ENCODE peak calls at places on chromosomes 4 and X, in four cellular contexts. Z, N, D and K are unnamed samples.

GRCh38 chr4:84336964-84337705 is 162.0 kb downstream of the NKX6-1 start:
- DNase-seq in Z (no peak), N (peak; percentile 17), D (no peak), K (no peak)

GRCh38 chr4:14177987-14178386 is 550.5 kb upstream of the BOD1L1 start:
- DNase-seq in Z (no peak), N (no peak), D (no peak), K (peak; percentile 17)

GRCh38 chrX:67543818-67544217 is at the start of gene AR:
- DNase-seq in Z (peak; percentile 15), N (peak; percentile 43), D (no peak), K (peak; percentile 72)

GRCh38 chrX:21745756-21746155 is 12.2 kb downstream of the SMPX start:
- DNase-seq in Z (peak; percentile 8), N (no peak), D (peak; percentile 26), K (peak; percentile 24)

GRCh38 chr4:54152846-54153600 is 53.1 kb downstream of the GSX2 start:
- DNase-seq in Z (no peak), N (no peak), D (no peak), K (no peak)

GRCh38 chrX:69032601-69033000 is 132.7 kb downstream of the PJA1 start:
- DNase-seq in Z (no peak), N (no peak), D (no peak), K (no peak)

GRCh38 chr4:10121568-10122097 is 5.0 kb upstream of the WDR1 start:
- DNase-seq in Z (no peak), N (no peak), D (no peak), K (no peak)

GRCh38 chr4:55768291-55768690 is 51.3 kb upstream of the EXOC1L start:
- DNase-seq in Z (no peak), N (peak; percentile 15), D (peak; percentile 23), K (peak; percentile 57)

GRCh38 chr4:2793578-2793919 is 664 bp downstream of the SH3BP2 start:
- DNase-seq in Z (no peak), N (no peak), D (peak; percentile 65), K (peak; percentile 37)

GRCh38 chr4:55356991-55357461 is 11.0 kb downstream of the SRD5A3 start:
- DNase-seq in Z (no peak), N (no peak), D (no peak), K (no peak)

GRCh38 chr4:118936406-118936805 is 47.8 kb downstream of the SYNPO2 start:
- DNase-seq in Z (no peak), N (no peak), D (no peak), K (no peak)

GRCh38 chr4:174714393-174715211 is 114.4 kb downstream of the GLRA3 start:
- DNase-seq in Z (peak; percentile 36), N (peak; percentile 10), D (peak; percentile 84), K (peak; percentile 10)

GRCh38 chr4:95556460-95556859 is 7.7 kb upstream of the UNC5C start:
- DNase-seq in Z (no peak), N (no peak), D (no peak), K (no peak)

GRCh38 chr4:165799384-165799815 is 73.6 kb upstream of the TLL1 start:
- DNase-seq in Z (no peak), N (no peak), D (no peak), K (no peak)

GRCh38 chr4:7341486-7342222 is 93.1 kb downstream of the PSAPL1 start:
- DNase-seq in Z (no peak), N (no peak), D (no peak), K (no peak)

GRCh38 chr4:2436301-2436700 is 17.5 kb downstream of the CFAP99 start:
- DNase-seq in Z (no peak), N (no peak), D (peak; percentile 15), K (no peak)

GRCh38 chr4:22991576-22991975 is 298.8 kb downstream of the GBA3 start:
- DNase-seq in Z (no peak), N (no peak), D (no peak), K (no peak)

GRCh38 chrX:76428243-76429130 is 977 bp downstream of the MAGEE1 start:
- DNase-seq in Z (no peak), N (no peak), D (no peak), K (no peak)

DNA sequence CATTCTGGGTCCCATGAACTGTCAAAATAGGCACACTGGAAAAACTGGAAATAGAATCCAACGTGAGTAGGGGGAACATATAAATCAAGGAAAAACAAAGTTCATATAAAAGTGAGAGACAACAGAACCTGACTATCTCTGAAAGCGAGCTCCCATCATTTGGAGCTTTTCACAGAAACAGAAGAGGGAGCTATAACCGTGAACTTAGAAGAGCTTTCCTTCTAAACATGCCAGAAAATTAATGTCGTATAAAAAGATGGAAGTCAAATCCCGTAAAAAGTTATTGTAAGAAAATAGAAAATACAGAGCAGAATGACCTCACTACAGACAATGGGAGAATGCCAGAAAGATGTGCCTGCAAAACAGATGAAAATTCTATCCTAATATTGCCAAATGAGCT is 23.9 kb upstream of the HSD17B10 start:
- DNase-seq in Z (no peak), N (no peak), D (no peak), K (no peak)
- TF ChIP-seq CTCF in Z (peak; percentile 43), N (no peak), D (no peak), K (no peak)

GRCh38 chr4:131367441-131367840 is 1781.7 kb upstream of the PCDH10 start:
- DNase-seq in Z (no peak), N (no peak), D (no peak), K (no peak)

GRCh38 chr4:131370846-131371245 is 1778.2 kb upstream of the PCDH10 start:
- DNase-seq in Z (no peak), N (no peak), D (no peak), K (no peak)

GRCh38 chr4:131366724-131367123 is 1782.4 kb upstream of the PCDH10 start:
- DNase-seq in Z (no peak), N (no peak), D (no peak), K (no peak)
- TF ChIP-seq JUN in Z (no peak), N (no peak), D (no peak), K (no peak)

DNA sequence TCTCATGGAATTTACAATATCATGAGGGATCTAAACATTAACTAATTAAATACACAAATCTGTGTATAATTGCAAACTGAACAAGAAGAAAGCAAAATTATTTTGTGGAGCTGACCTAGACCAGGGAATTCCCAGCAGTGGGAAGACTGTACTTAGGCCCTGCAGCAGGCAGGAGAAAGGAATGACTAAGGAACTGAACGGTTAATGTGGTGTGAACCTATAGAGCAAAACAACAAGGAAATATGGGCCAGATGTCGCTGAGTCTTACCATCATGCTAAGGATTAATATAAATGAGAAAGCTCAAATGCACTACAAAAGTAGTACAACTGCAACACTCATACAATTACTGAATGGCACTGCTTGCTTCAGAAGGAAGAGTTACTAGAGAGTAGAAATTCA is 120.3 kb upstream of the ATXN3L start:
- DNase-seq in Z (no peak), N (no peak), D (no peak), K (no peak)
- H3K27ac ChIP-seq in Z (no peak overlapping the region), N (no peak overlapping the region), D (no peak overlapping the region), K (no peak overlapping the region)

DNA sequence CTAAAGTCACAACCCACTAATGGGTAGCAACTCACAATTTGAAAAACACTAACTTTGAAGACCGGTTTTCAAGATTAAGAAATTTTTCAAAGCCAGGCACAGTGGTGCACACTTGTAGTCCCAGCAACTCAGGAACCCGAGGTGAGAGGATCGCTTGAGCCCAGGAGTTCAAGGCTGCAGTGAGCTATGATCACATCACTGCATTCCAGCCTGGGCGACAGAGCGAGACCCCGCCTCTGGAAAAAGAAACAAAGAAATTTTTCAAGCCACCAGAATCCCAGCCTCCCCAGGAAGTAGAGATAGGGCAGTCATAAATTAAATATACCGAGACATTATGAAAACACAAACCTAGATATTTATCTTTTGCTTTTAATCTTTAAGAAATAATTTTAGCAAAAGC is 13.0 kb downstream of the SMARCA1 start:
- DNase-seq in Z (no peak), N (no peak), D (no peak), K (peak; percentile 4)
- TF ChIP-seq CTCF in Z (no peak), N (no peak), D (no peak), K (no peak)

DNA sequence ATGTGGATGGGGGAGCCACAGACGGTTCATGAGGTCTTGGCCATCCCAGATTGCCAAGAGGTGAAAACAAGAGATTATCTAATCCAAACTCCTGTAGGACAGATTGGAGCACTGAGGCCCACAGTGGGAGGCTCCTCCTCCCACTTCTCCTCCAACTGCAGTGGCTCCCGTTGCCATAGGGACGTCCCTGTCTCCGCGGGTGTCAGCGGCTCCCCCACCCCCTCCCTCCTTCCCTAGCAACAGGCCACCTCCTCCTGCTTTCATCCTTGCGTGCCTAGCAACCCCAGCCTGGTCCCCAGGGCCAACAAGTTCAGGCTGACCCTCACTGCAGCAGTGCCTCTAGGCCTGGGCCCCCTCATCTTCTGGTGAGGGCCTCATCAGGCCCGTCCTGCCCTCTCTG is 6.8 kb upstream of the IQSEC2 start:
- DNase-seq in Z (no peak), N (no peak), D (peak; percentile 58), K (no peak)
- TF ChIP-seq JUN in Z (no peak), N (no peak), D (no peak), K (no peak)

DNA sequence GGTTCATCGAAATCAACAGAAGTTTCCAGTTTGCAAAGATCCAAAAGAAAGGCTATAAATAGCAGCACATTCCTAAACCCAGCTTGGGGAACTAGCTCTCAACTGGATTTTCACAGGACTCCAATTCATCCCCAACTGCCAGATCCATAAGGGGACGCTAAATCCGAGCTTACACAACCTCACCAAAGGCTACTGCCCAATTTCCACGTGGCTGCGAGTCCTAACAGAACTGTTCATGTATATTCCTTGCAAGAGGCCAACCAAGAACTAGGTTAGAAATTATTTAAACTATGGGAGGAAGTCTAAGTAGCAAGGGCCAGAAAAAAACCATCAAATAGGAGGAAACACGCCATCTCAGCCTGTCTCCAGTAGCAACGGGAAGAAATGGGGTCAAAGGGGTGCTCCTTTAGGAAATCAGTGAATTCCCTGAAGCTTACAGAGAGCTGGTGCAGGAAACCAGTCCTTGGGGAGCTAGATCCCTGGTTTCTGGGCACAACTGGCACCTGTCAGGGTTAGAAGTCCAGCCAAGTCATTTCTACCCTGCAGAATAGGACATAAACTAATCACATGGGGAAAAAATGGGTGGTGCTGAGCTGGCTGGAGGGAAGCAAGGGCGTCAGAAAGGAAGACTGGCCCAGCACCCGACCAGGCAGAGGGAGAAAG is 20.7 kb downstream of the RELL1 start:
- DNase-seq in Z (no peak), N (no peak), D (no peak), K (peak; percentile 91)
- H3K27ac ChIP-seq in Z (peak overlapping the region; percentile 83), N (no peak overlapping the region), D (no peak overlapping the region), K (peak overlapping the region; percentile 99)